ENCODE peak calls at places on chromosomes 5 and 9, in five cellular contexts. D is kidney, H is right cardiac atrium, L is A549, R is left ventricle myocardium inferior. B is an unnamed sample.

GRCh38 chr5:158569534-158569933 is 530.2 kb downstream of the EBF1 start:
- DNase-seq in D (no peak), H (no peak), L (no peak), R (no peak), B (no peak)

GRCh38 chr5:170254056-170254455 is 21.3 kb downstream of the C5orf58 start:
- DNase-seq in D (no peak), H (no peak), L (no peak), R (no peak), B (peak; percentile 80)

GRCh38 chr5:129670944-129671343 is 77.0 kb upstream of the MINAR2 start:
- DNase-seq in D (no peak), H (no peak), L (no peak), R (no peak), B (no peak)

GRCh38 chr9:117028103-117028858 is 341.2 kb downstream of the TRIM32 start:
- DNase-seq in D (no peak), H (peak; percentile 51), L (no peak), R (peak; percentile 16), B (no peak)

GRCh38 chr9:2720179-2720654 is 2.9 kb downstream of the KCNV2 start:
- DNase-seq in D (no peak), H (no peak), L (no peak), R (no peak), B (no peak)

GRCh38 chr9:132233138-132233537 is 71.3 kb downstream of the NTNG2 start:
- DNase-seq in D (no peak), H (no peak), L (no peak), R (no peak), B (no peak)

GRCh38 chr9:68852941-68853340 is 147.9 kb downstream of the PIP5K1B start:
- DNase-seq in D (no peak), H (no peak), L (no peak), R (no peak), B (no peak)

GRCh38 chr5:128597151-128597550 is 59.1 kb upstream of the FBN2 start:
- DNase-seq in D (no peak), H (no peak), L (no peak), R (no peak), B (no peak)

GRCh38 chr5:66933066-66933465 is 263.5 kb downstream of the CD180 start:
- DNase-seq in D (no peak), H (no peak), L (no peak), R (no peak), B (no peak)

GRCh38 chr5:54289769-54290168 is 20.6 kb downstream of the ARL15 start:
- DNase-seq in D (no peak), H (no peak), L (no peak), R (no peak), B (no peak)

GRCh38 chr9:70066874-70067273 is 23.2 kb downstream of the MAMDC2 start:
- DNase-seq in D (no peak), H (no peak), L (no peak), R (no peak), B (no peak)

DNA sequence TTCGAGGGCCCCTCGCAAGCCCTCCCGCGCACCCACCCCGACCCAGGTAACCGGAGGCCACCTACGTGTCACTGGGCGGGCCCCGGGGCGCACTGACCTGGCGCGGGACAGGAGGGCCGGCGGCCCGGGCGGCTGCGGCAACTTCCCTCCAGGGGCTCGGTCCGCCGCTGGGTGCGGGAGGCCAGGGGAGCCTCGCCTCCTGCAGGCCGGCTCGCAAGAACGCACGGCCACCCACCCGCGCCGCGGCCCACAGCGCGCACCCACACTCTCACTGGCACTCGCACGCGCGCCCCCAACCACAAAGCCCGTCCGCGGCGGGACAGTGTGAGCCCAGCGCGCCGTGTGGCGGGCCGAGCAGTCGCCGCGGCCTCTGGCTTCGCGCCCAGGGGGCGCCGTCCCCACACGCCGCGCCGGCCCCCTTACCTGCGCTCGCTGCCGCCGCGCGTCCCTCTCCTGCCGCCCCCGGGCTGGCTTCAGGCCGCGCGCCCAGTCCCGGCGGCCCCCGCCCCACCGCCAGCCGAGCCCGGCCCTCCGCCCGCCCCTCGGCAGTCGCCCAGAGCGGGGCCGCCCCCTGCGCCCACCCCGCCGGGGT is 430 bp downstream of the LPAR1 start:
- DNase-seq in D (peak; percentile 85), H (peak; percentile 71), L (no peak), R (peak; percentile 21), B (no peak)
- H3K4me3 ChIP-seq in D (peak overlapping the region; percentile 69), H (peak overlapping the region; percentile 68), L (peak overlapping the region; percentile 70), R (peak overlapping the region; percentile 71), B (no peak overlapping the region)

DNA sequence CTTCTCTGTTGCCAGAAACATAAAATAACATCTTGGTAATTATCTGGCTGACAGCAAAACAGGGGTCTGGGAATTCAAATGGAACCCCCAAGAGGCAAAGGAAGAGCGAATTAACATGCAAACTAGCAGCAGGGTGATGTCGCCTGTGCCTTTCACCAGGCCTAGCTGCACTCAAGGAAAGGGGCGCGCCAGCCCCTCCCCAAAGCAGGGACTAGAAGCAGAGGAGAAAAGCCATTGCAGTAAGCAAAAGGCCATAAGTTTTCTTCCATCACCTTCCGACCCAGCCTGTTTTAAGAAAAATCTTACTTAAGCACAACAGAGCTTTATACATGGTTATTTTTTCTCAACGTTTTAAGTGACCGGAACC is 539 bp downstream of the POC5 start:
- DNase-seq in D (no peak), H (peak; percentile 42), L (no peak), R (no peak), B (no peak)
- H3K27ac ChIP-seq in D (no peak overlapping the region), H (peak overlapping the region; percentile 95), L (peak overlapping the region; percentile 74), R (peak overlapping the region; percentile 91), B (peak overlapping the region; percentile 89)

GRCh38 chr9:95436416-95436815 is 80.4 kb downstream of the PTCH1 start:
- DNase-seq in D (no peak), H (no peak), L (no peak), R (no peak), B (no peak)
- H3K4me3 ChIP-seq in D (no peak overlapping the region), H (no peak overlapping the region), L (no peak overlapping the region), R (no peak overlapping the region), B (no peak overlapping the region)

GRCh38 chr9:90442738-90443137 is 199.9 kb downstream of the DIRAS2 start:
- DNase-seq in D (no peak), H (no peak), L (no peak), R (no peak), B (no peak)
- H3K27ac ChIP-seq in D (peak overlapping the region; percentile 2), H (no peak overlapping the region), L (peak overlapping the region; percentile 19), R (no peak overlapping the region), B (no peak overlapping the region)

DNA sequence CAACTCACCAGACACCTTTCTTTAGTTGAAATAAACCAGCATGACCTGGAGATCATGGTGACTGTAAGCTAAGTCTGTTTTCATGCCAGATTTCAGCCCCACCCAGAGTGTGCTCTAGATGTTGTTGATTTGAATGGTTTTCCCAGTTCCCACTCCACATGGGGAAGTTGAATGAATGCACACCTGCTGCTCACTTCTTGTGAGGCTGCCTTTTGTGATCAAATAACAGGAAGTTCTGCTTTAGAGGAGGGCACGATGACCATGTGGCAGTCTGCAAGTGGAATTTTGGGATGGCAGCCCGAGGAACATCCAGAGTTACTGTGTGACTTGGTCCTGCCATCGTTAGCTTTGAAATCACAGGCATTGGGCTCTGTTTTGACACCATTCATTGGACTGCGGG is 18.7 kb downstream of the SLC46A2 start:
- DNase-seq in D (no peak), H (no peak), L (no peak), R (no peak), B (no peak)
- H3K4me3 ChIP-seq in D (no peak overlapping the region), H (no peak overlapping the region), L (no peak overlapping the region), R (no peak overlapping the region), B (no peak overlapping the region)

DNA sequence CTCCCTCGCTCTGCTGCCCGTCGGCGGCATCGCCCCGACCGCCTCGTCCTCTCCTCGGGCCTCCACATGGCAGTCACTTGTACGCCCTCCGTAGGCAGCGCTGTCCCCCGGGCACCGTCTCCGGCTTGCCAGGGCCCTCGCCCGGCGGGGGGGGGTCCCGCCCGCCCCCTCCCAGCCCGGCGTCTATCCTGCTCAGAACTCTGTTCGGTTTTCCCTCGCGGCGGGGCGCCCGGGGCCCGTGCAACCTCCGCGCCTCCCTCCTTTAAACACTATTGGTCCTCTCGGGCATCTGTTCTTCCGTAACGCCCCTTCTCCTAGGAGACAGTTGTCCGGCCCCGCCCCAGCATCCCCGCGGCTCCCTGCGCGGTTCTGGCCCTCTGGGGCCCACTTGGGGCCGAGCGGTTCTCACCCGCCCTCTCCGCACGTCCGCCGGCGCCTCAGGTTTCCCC is 831 bp downstream of the ODF2 start:
- DNase-seq in D (peak; percentile 87), H (peak; percentile 89), L (peak; percentile 94), R (peak; percentile 72), B (peak; percentile 58)
- H3K27ac ChIP-seq in D (peak overlapping the region; percentile 57), H (peak overlapping the region; percentile 55), L (peak overlapping the region; percentile 89), R (peak overlapping the region; percentile 89), B (peak overlapping the region; percentile 90)

DNA sequence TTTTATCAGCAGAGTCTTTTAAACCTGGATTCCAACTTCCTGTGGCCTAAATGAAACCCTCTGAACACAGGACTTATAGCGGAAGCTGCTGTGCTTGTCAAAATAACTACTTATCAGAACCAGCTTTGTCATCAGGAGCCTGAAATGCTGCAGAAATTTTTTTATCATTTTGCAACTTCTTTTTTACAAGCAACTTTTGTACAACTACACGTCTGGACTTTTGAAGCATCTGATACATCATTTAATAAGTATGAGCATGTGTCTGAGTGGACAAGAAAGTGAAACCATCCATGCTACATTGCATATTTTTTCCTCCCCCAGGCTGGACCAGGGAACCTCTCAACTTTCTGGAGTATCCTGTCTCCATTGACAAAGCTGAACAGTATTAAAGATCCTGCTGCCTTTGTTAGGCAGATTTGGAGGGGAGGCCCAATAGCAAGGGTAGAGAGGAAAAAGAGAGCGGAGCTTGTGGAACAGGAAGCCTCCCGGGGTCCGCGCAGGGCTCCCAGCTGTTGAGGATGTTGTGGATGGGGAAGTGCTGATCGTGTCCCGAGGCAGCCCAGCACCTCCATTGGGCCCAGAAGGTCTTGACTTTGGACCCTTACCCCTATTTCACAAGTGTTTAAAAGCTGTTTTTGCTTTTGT is 196.6 kb downstream of the MSX2 start:
- DNase-seq in D (no peak), H (no peak), L (no peak), R (no peak), B (no peak)
- H3K4me3 ChIP-seq in D (no peak overlapping the region), H (no peak overlapping the region), L (no peak overlapping the region), R (peak overlapping the region; percentile 50), B (no peak overlapping the region)

B was measured in CD4-positive, CD25-positive, alpha-beta regulatory T cell.